ENCODE peak calls at places on chromosomes 11 and 22, in eight cellular contexts. One of them, this sample, is unnamed.

GRCh38 chr11:123640677-123641494 is 13.5 kb downstream of the SCN3B start:
- DNase-seq in left lung: no peak
- DNase-seq in fibroblast of pulmonary artery: peak; percentile 45
- DNase-seq in sigmoid colon: no peak
- DNase-seq in endodermal cell: peak; percentile 90
- DNase-seq in esophagus squamous epithelium: no peak
- DNase-seq in neural progenitor cell: peak; percentile 71
- DNase-seq in Calu3: peak; percentile 43
- DNase-seq in this sample: peak; percentile 65

GRCh38 chr11:65422633-65423515 is at the start of gene NEAT1:
- DNase-seq in sigmoid colon: peak; percentile 99
- DNase-seq in neural progenitor cell: peak; percentile 77
- DNase-seq in esophagus squamous epithelium: peak; percentile 74
- DNase-seq in fibroblast of pulmonary artery: peak; percentile 97
- DNase-seq in left lung: peak; percentile 96
- DNase-seq in endodermal cell: peak; percentile 94
- DNase-seq in Calu3: peak; percentile 96
- DNase-seq in this sample: peak; percentile 80

GRCh38 chr22:50014655-50015401 is 2.3 kb upstream of the IL17REL start:
- DNase-seq in Calu3: no peak
- DNase-seq in neural progenitor cell: peak; percentile 51
- DNase-seq in endodermal cell: peak; percentile 50
- DNase-seq in esophagus squamous epithelium: no peak
- DNase-seq in sigmoid colon: peak; percentile 41
- DNase-seq in left lung: no peak
- DNase-seq in fibroblast of pulmonary artery: no peak
- DNase-seq in this sample: peak; percentile 5

GRCh38 chr11:13101836-13102574 is 92.9 kb downstream of the RASSF10 start:
- DNase-seq in endodermal cell: no peak
- DNase-seq in neural progenitor cell: peak; percentile 53
- DNase-seq in left lung: no peak
- DNase-seq in fibroblast of pulmonary artery: no peak
- DNase-seq in sigmoid colon: no peak
- DNase-seq in esophagus squamous epithelium: no peak
- DNase-seq in Calu3: no peak
- DNase-seq in this sample: no peak

GRCh38 chr11:23711981-23712380 is 784.9 kb upstream of the LUZP2 start:
- DNase-seq in left lung: no peak
- DNase-seq in neural progenitor cell: no peak
- DNase-seq in endodermal cell: no peak
- DNase-seq in esophagus squamous epithelium: no peak
- DNase-seq in fibroblast of pulmonary artery: no peak
- DNase-seq in Calu3: no peak
- DNase-seq in sigmoid colon: no peak
- DNase-seq in this sample: no peak

GRCh38 chr22:48106715-48107259 is 1344.3 kb downstream of the TBC1D22A start:
- DNase-seq in esophagus squamous epithelium: no peak
- DNase-seq in Calu3: no peak
- DNase-seq in sigmoid colon: no peak
- DNase-seq in endodermal cell: no peak
- DNase-seq in neural progenitor cell: no peak
- DNase-seq in left lung: no peak
- DNase-seq in fibroblast of pulmonary artery: no peak
- DNase-seq in this sample: no peak

GRCh38 chr22:19174106-19175025 is 4.2 kb downstream of the SLC25A1 start:
- DNase-seq in neural progenitor cell: peak; percentile 26
- DNase-seq in fibroblast of pulmonary artery: peak; percentile 82
- DNase-seq in endodermal cell: peak; percentile 70
- DNase-seq in esophagus squamous epithelium: no peak
- DNase-seq in Calu3: no peak
- DNase-seq in sigmoid colon: peak; percentile 73
- DNase-seq in left lung: no peak
- DNase-seq in this sample: no peak

GRCh38 chr11:44133335-44133946 is 38.0 kb downstream of the EXT2 start:
- DNase-seq in fibroblast of pulmonary artery: peak; percentile 72
- DNase-seq in sigmoid colon: no peak
- DNase-seq in esophagus squamous epithelium: no peak
- DNase-seq in left lung: no peak
- DNase-seq in endodermal cell: peak; percentile 59
- DNase-seq in neural progenitor cell: peak; percentile 61
- DNase-seq in Calu3: peak; percentile 8
- DNase-seq in this sample: no peak

GRCh38 chr22:41048791-41049717 is 43.3 kb upstream of the EP300 start:
- DNase-seq in esophagus squamous epithelium: no peak
- DNase-seq in left lung: peak; percentile 60
- DNase-seq in neural progenitor cell: peak; percentile 74
- DNase-seq in endodermal cell: peak; percentile 86
- DNase-seq in fibroblast of pulmonary artery: peak; percentile 76
- DNase-seq in Calu3: peak; percentile 33
- DNase-seq in sigmoid colon: peak; percentile 89
- DNase-seq in this sample: peak; percentile 22

GRCh38 chr22:38737302-38738060 is 18.3 kb downstream of the SUN2 start:
- DNase-seq in left lung: no peak
- DNase-seq in esophagus squamous epithelium: no peak
- DNase-seq in sigmoid colon: no peak
- DNase-seq in fibroblast of pulmonary artery: no peak
- DNase-seq in Calu3: no peak
- DNase-seq in endodermal cell: no peak
- DNase-seq in neural progenitor cell: no peak
- DNase-seq in this sample: no peak

GRCh38 chr11:66438009-66438503 is 592 bp downstream of the MRPL11 start:
- DNase-seq in neural progenitor cell: peak; percentile 11
- DNase-seq in Calu3: no peak
- DNase-seq in sigmoid colon: no peak
- DNase-seq in fibroblast of pulmonary artery: no peak
- DNase-seq in endodermal cell: no peak
- DNase-seq in left lung: no peak
- DNase-seq in esophagus squamous epithelium: no peak
- DNase-seq in this sample: no peak

GRCh38 chr11:134795017-134795416 is 383.0 kb upstream of the B3GAT1 start:
- DNase-seq in left lung: no peak
- DNase-seq in neural progenitor cell: no peak
- DNase-seq in endodermal cell: no peak
- DNase-seq in sigmoid colon: no peak
- DNase-seq in fibroblast of pulmonary artery: no peak
- DNase-seq in esophagus squamous epithelium: no peak
- DNase-seq in Calu3: no peak
- DNase-seq in this sample: no peak

GRCh38 chr11:95135155-95135554 is 45.5 kb downstream of the ENDOD1 start:
- DNase-seq in sigmoid colon: no peak
- DNase-seq in esophagus squamous epithelium: no peak
- DNase-seq in endodermal cell: no peak
- DNase-seq in left lung: no peak
- DNase-seq in neural progenitor cell: no peak
- DNase-seq in fibroblast of pulmonary artery: no peak
- DNase-seq in Calu3: no peak
- DNase-seq in this sample: no peak

GRCh38 chr11:77590194-77590591 is 440 bp downstream of the AQP11 start:
- DNase-seq in esophagus squamous epithelium: no peak
- DNase-seq in endodermal cell: peak; percentile 80
- DNase-seq in fibroblast of pulmonary artery: peak; percentile 29
- DNase-seq in neural progenitor cell: peak; percentile 62
- DNase-seq in left lung: no peak
- DNase-seq in sigmoid colon: peak; percentile 73
- DNase-seq in Calu3: peak; percentile 46
- DNase-seq in this sample: peak; percentile 14

GRCh38 chr11:18802381-18803257 is 11.0 kb upstream of the PTPN5 start:
- DNase-seq in sigmoid colon: no peak
- DNase-seq in esophagus squamous epithelium: no peak
- DNase-seq in fibroblast of pulmonary artery: peak; percentile 86
- DNase-seq in Calu3: peak; percentile 65
- DNase-seq in neural progenitor cell: peak; percentile 85
- DNase-seq in endodermal cell: peak; percentile 80
- DNase-seq in left lung: no peak
- DNase-seq in this sample: peak; percentile 62
- TF ChIP-seq CTCF in sigmoid colon: no peak
- TF ChIP-seq CTCF in esophagus squamous epithelium: no peak
- TF ChIP-seq CTCF in fibroblast of pulmonary artery: peak; percentile 66
- TF ChIP-seq CTCF in Calu3: peak; percentile 24
- TF ChIP-seq CTCF in neural progenitor cell: peak; percentile 80
- TF ChIP-seq CTCF in endodermal cell: peak; percentile 84
- TF ChIP-seq CTCF in left lung: peak; percentile 32
- TF ChIP-seq CTCF in this sample: peak; percentile 70

GRCh38 chr11:117470576-117470975 is 142.9 kb downstream of the CEP164 start:
- DNase-seq in endodermal cell: no peak
- DNase-seq in sigmoid colon: no peak
- DNase-seq in fibroblast of pulmonary artery: no peak
- DNase-seq in Calu3: no peak
- DNase-seq in left lung: no peak
- DNase-seq in esophagus squamous epithelium: no peak
- DNase-seq in neural progenitor cell: no peak
- DNase-seq in this sample: no peak

GRCh38 chr11:117471776-117472175 is 144.1 kb downstream of the CEP164 start:
- DNase-seq in esophagus squamous epithelium: no peak
- DNase-seq in left lung: no peak
- DNase-seq in endodermal cell: no peak
- DNase-seq in sigmoid colon: no peak
- DNase-seq in fibroblast of pulmonary artery: no peak
- DNase-seq in neural progenitor cell: no peak
- DNase-seq in Calu3: no peak
- DNase-seq in this sample: no peak

GRCh38 chr11:117465236-117465997 is 137.8 kb downstream of the CEP164 start:
- DNase-seq in left lung: no peak
- DNase-seq in fibroblast of pulmonary artery: no peak
- DNase-seq in esophagus squamous epithelium: no peak
- DNase-seq in neural progenitor cell: no peak
- DNase-seq in sigmoid colon: no peak
- DNase-seq in Calu3: no peak
- DNase-seq in endodermal cell: peak; percentile 23
- DNase-seq in this sample: no peak

GRCh38 chr11:117466966-117467365 is 139.3 kb downstream of the CEP164 start:
- DNase-seq in fibroblast of pulmonary artery: no peak
- DNase-seq in neural progenitor cell: no peak
- DNase-seq in left lung: no peak
- DNase-seq in Calu3: no peak
- DNase-seq in endodermal cell: no peak
- DNase-seq in sigmoid colon: no peak
- DNase-seq in esophagus squamous epithelium: no peak
- DNase-seq in this sample: no peak

GRCh38 chr11:117468888-117469287 is 141.2 kb downstream of the CEP164 start:
- DNase-seq in left lung: no peak
- DNase-seq in neural progenitor cell: no peak
- DNase-seq in Calu3: no peak
- DNase-seq in fibroblast of pulmonary artery: no peak
- DNase-seq in esophagus squamous epithelium: no peak
- DNase-seq in endodermal cell: peak; percentile 72
- DNase-seq in sigmoid colon: peak; percentile 30
- DNase-seq in this sample: no peak
- TF ChIP-seq CTCF in left lung: no peak
- TF ChIP-seq CTCF in neural progenitor cell: no peak
- TF ChIP-seq CTCF in Calu3: no peak
- TF ChIP-seq CTCF in fibroblast of pulmonary artery: no peak
- TF ChIP-seq CTCF in esophagus squamous epithelium: no peak
- TF ChIP-seq CTCF in endodermal cell: peak; percentile 60
- TF ChIP-seq CTCF in sigmoid colon: no peak
- TF ChIP-seq CTCF in this sample: no peak

GRCh38 chr22:31876156-31877035 is 67.9 kb upstream of the YWHAH start:
- DNase-seq in esophagus squamous epithelium: no peak
- DNase-seq in left lung: no peak
- DNase-seq in fibroblast of pulmonary artery: no peak
- DNase-seq in neural progenitor cell: no peak
- DNase-seq in Calu3: no peak
- DNase-seq in endodermal cell: no peak
- DNase-seq in sigmoid colon: no peak
- DNase-seq in this sample: no peak

GRCh38 chr22:31871475-31871874 is 72.9 kb upstream of the YWHAH start:
- DNase-seq in esophagus squamous epithelium: no peak
- DNase-seq in Calu3: no peak
- DNase-seq in fibroblast of pulmonary artery: no peak
- DNase-seq in endodermal cell: no peak
- DNase-seq in left lung: no peak
- DNase-seq in sigmoid colon: no peak
- DNase-seq in neural progenitor cell: no peak
- DNase-seq in this sample: no peak

GRCh38 chr22:31870890-31871289 is 73.4 kb upstream of the YWHAH start:
- DNase-seq in endodermal cell: no peak
- DNase-seq in Calu3: no peak
- DNase-seq in esophagus squamous epithelium: no peak
- DNase-seq in fibroblast of pulmonary artery: peak; percentile 58
- DNase-seq in left lung: no peak
- DNase-seq in neural progenitor cell: no peak
- DNase-seq in sigmoid colon: no peak
- DNase-seq in this sample: no peak

GRCh38 chr22:31874821-31875220 is 69.5 kb upstream of the YWHAH start:
- DNase-seq in fibroblast of pulmonary artery: no peak
- DNase-seq in Calu3: no peak
- DNase-seq in sigmoid colon: no peak
- DNase-seq in left lung: no peak
- DNase-seq in neural progenitor cell: no peak
- DNase-seq in endodermal cell: no peak
- DNase-seq in esophagus squamous epithelium: no peak
- DNase-seq in this sample: no peak

DNA sequence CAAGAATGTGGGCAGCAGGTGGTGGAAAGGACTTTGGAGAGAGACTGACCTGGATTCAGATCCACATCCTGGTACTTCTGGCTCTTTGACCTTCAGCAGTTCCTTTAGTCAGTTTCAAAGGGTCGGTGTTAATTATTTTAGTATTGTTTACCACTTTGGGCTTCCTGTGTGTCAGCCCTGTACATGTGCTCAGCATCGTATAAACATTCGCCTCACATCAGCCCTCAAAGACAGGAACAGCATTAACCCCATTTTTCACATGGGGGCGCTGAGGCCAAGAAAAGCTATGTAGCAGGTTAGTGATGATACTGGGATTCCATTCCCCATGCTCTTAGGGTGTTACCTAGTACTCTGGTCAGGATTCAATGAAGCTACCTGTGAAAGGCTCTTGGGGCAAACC is 72.1 kb upstream of the YWHAH start:
- DNase-seq in esophagus squamous epithelium: no peak
- DNase-seq in Calu3: peak; percentile 2
- DNase-seq in fibroblast of pulmonary artery: peak; percentile 30
- DNase-seq in sigmoid colon: no peak
- DNase-seq in endodermal cell: peak; percentile 74
- DNase-seq in neural progenitor cell: peak; percentile 23
- DNase-seq in left lung: no peak
- DNase-seq in this sample: peak; percentile 41
- TF ChIP-seq CTCF in esophagus squamous epithelium: no peak
- TF ChIP-seq CTCF in Calu3: no peak
- TF ChIP-seq CTCF in fibroblast of pulmonary artery: peak; percentile 25
- TF ChIP-seq CTCF in sigmoid colon: no peak
- TF ChIP-seq CTCF in endodermal cell: peak; percentile 68
- TF ChIP-seq CTCF in neural progenitor cell: peak; percentile 48
- TF ChIP-seq CTCF in left lung: no peak
- TF ChIP-seq CTCF in this sample: no peak

DNA sequence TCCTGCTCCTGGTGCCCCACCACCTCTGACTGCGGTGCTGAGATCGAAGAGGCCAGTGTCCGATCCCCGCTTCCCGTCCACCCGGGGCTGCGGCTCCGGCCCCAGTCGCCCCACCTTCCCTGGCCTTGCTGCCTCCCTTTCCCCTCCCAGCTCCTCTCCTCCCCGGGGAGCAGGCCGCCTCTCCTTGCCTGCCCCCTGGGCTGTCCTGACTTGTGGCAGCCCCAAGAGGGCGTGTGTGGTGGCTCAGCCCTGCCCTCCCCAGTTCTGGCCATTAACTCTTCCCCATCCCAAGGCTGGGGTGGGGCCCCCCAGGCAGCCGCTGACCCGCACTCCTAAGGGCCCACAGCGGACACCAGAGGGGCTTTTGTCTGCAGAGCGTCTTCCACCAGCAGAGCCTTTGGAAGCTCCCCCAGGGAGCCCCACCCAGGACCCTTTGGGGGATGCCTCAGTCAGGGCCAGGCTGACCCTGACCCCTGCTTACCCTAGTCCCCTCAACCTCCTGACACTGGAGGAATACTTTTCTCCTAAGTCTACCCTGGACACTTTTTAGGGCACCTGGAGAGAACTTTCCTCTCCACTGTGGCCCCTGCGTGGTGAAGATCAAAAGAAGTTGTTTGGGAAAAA is 16.7 kb downstream of the RTN4RL2 start:
- DNase-seq in fibroblast of pulmonary artery: no peak
- DNase-seq in left lung: peak; percentile 52
- DNase-seq in endodermal cell: peak; percentile 81
- DNase-seq in esophagus squamous epithelium: no peak
- DNase-seq in neural progenitor cell: peak; percentile 59
- DNase-seq in sigmoid colon: no peak
- DNase-seq in Calu3: peak; percentile 66
- DNase-seq in this sample: peak; percentile 47
- TF ChIP-seq CTCF in fibroblast of pulmonary artery: peak; percentile 33
- TF ChIP-seq CTCF in left lung: peak; percentile 62
- TF ChIP-seq CTCF in endodermal cell: peak; percentile 68
- TF ChIP-seq CTCF in esophagus squamous epithelium: peak; percentile 49
- TF ChIP-seq CTCF in neural progenitor cell: peak; percentile 48
- TF ChIP-seq CTCF in sigmoid colon: no peak
- TF ChIP-seq CTCF in Calu3: peak; percentile 67
- TF ChIP-seq CTCF in this sample: peak; percentile 7

This sample was measured in endothelial cell.